ENCODE peak calls at places on chromosome 19, in five cellular contexts. R is stimulated activated CD4-positive, alpha-beta T cell treated with anti-CD3 and anti-CD28 coated beads, Interleukin-4, amount 100 ng/mL, for 48 hours; T is SW 1271; U is stromal cell of bone marrow; Y is foreskin fibroblast. B is an unnamed sample.

GRCh38 chr19:47130120-47130588 is 481 bp upstream of the SAE1 start:
- DNase-seq in Y (no peak), T (no peak), R (no peak), U (no peak), B (no peak)

GRCh38 chr19:54896036-54896435 is 9.9 kb upstream of the NCR1 start:
- DNase-seq in Y (no peak), R (no peak), U (no peak), T (no peak), B (no peak)

GRCh38 chr19:3591876-3592613 is 6.8 kb downstream of the GIPC3 start:
- DNase-seq in T (no peak), U (no peak), R (no peak), Y (no peak), B (no peak)

GRCh38 chr19:58563034-58563573 is 4.7 kb upstream of the UBE2M start:
- DNase-seq in T (no peak), Y (peak; percentile 46), U (no peak), R (no peak), B (no peak)

GRCh38 chr19:29515233-29515619 is 10.6 kb upstream of the VSTM2B start:
- DNase-seq in T (no peak), R (no peak), Y (no peak), U (no peak), B (no peak)

GRCh38 chr19:11987405-11988231 is 22.8 kb downstream of the ZNF763 start:
- DNase-seq in R (peak; percentile 94), Y (peak; percentile 97), U (peak; percentile 93), T (peak; percentile 92), B (peak; percentile 98)

GRCh38 chr19:50808856-50809255 is 14.7 kb downstream of the KLK1 start:
- DNase-seq in R (no peak), Y (no peak), T (no peak), U (no peak), B (no peak)

GRCh38 chr19:7211191-7211988 is 82.8 kb downstream of the INSR start:
- DNase-seq in Y (no peak), R (no peak), U (no peak), T (no peak), B (no peak)

GRCh38 chr19:48372904-48373303 is 8.7 kb downstream of the SYNGR4 start:
- DNase-seq in U (no peak), Y (peak; percentile 24), T (no peak), R (no peak), B (no peak)

GRCh38 chr19:6312018-6312417 is 21.4 kb downstream of the ACER1 start:
- DNase-seq in U (no peak), T (no peak), R (no peak), Y (no peak), B (no peak)

GRCh38 chr19:11963566-11964355 is 1.1 kb upstream of the ZNF763 start:
- DNase-seq in U (peak; percentile 71), R (peak; percentile 54), T (peak; percentile 20), Y (peak; percentile 84), B (peak; percentile 62)

GRCh38 chr19:40605201-40605971 is 4.2 kb downstream of the LTBP4 start:
- DNase-seq in R (peak; percentile 69), T (peak; percentile 77), Y (peak; percentile 84), U (no peak), B (peak; percentile 63)

GRCh38 chr19:15437355-15438123 is 12.2 kb downstream of the WIZ start:
- DNase-seq in R (no peak), Y (peak; percentile 57), U (no peak), T (no peak), B (no peak)

GRCh38 chr19:15635016-15635805 is 5.5 kb upstream of the CYP4F3 start:
- DNase-seq in R (no peak), U (no peak), Y (no peak), T (no peak), B (no peak)

GRCh38 chr19:52527954-52528326 is 472 bp downstream of the ZNF808 start:
- DNase-seq in R (no peak), U (no peak), Y (peak; percentile 30), T (no peak), B (peak; percentile 1)

GRCh38 chr19:51079486-51080110 is 3.1 kb downstream of the KLK14 start:
- DNase-seq in U (no peak), T (no peak), R (no peak), Y (no peak), B (no peak)

GRCh38 chr19:21022996-21023395 is 2.5 kb downstream of the ZNF430 start:
- DNase-seq in R (no peak), Y (peak; percentile 81), T (no peak), U (peak; percentile 40), B (no peak)

GRCh38 chr19:8571006-8571411 is 6.2 kb downstream of the MYO1F start:
- DNase-seq in Y (peak; percentile 71), R (no peak), T (peak; percentile 61), U (peak; percentile 44), B (peak; percentile 95)

GRCh38 chr19:8208119-8208709 is 956 bp upstream of the CERS4 start:
- DNase-seq in R (no peak), U (no peak), T (no peak), Y (peak; percentile 11), B (no peak)

GRCh38 chr19:38385804-38386257 is 2.0 kb downstream of the GGN start:
- DNase-seq in U (no peak), T (no peak), Y (no peak), R (no peak), B (no peak)

GRCh38 chr19:18428173-18428836 is 9.1 kb downstream of the SSBP4 start:
- DNase-seq in T (peak; percentile 29), U (no peak), Y (no peak), R (no peak), B (no peak)

GRCh38 chr19:16588089-16588823 is 16.0 kb upstream of the SLC35E1 start:
- DNase-seq in R (peak; percentile 54), U (no peak), T (no peak), Y (peak; percentile 27), B (peak; percentile 78)

GRCh38 chr19:14411161-14411560 is 8.0 kb downstream of the DDX39A start:
- DNase-seq in T (no peak), U (no peak), R (no peak), Y (no peak), B (no peak)

GRCh38 chr19:49432141-49433073 is 7.2 kb downstream of the GFY start:
- DNase-seq in T (no peak), Y (no peak), R (no peak), U (no peak), B (no peak)

GRCh38 chr19:4327252-4327876 is 11.3 kb downstream of the STAP2 start:
- DNase-seq in R (peak; percentile 64), Y (peak; percentile 77), T (no peak), U (no peak), B (peak; percentile 58)